ENCODE peak calls at places on chromosomes 1 and 21, in five cellular contexts. R, X, Y, L and A are unnamed samples.

GRCh38 chr21:44423312-44423821 is 31.9 kb upstream of the LRRC3 start:
- DNase-seq in Y (peak), L (no peak), R (no peak), X (no peak), A (no peak)

GRCh38 chr1:7561331-7561921 is 209.7 kb upstream of the VAMP3 start:
- DNase-seq in Y (no peak), X (no peak), L (peak), R (no peak), A (peak)

GRCh38 chr1:164843743-164844500 is 284.9 kb downstream of the PBX1 start:
- DNase-seq in L (no peak), R (no peak), Y (no peak), X (no peak), A (no peak)

GRCh38 chr1:204203206-204203767 is 7.0 kb upstream of the KISS1 start:
- DNase-seq in X (no peak), Y (no peak), L (no peak), R (peak), A (no peak)

GRCh38 chr1:66788231-66788939 is 12.7 kb downstream of the INSL5 start:
- DNase-seq in L (no peak), R (no peak), X (no peak), Y (no peak), A (no peak)

GRCh38 chr1:84259376-84259775 is 42.1 kb upstream of the SAMD13 start:
- DNase-seq in X (no peak), R (no peak), Y (no peak), L (no peak), A (no peak)

GRCh38 chr1:236338096-236338495 is 56.0 kb upstream of the EDARADD start:
- DNase-seq in X (no peak), L (no peak), R (peak), Y (no peak), A (no peak)

GRCh38 chr1:112527266-112528010 is 18.7 kb downstream of the WNT2B start:
- DNase-seq in X (no peak), L (no peak), R (no peak), Y (no peak), A (no peak)

GRCh38 chr1:183780757-183781156 is 24.2 kb upstream of the RGL1 start:
- DNase-seq in X (no peak), Y (no peak), L (no peak), R (no peak), A (no peak)

GRCh38 chr21:41972511-41973205 is 18.8 kb upstream of the C2CD2 start:
- DNase-seq in Y (no peak), L (no peak), X (no peak), R (no peak), A (no peak)